ENCODE peak calls at places on chromosomes 2 and 18, in ten cellular contexts. T is Peyer's patch; N is cardiac muscle cell; E is fibroblast of lung; W is CD8-positive, alpha-beta T cell; A is astrocyte of the spinal cord; C is lower lobe of right lung; R is OCI-LY7; U is WERI-Rb-1; H is HFF-Myc. B is an unnamed sample.

GRCh38 chr2:23803275-23803964 is 123.5 kb downstream of the ATAD2B start:
- DNase-seq in W (no peak), R (no peak), H (peak), N (no peak), U (no peak), A (peak), E (peak), T (no peak), C (no peak), B (no peak)

GRCh38 chr18:53457068-53457467 is 767.4 kb downstream of the MBD2 start:
- DNase-seq in C (no peak), N (no peak), R (no peak), W (no peak), E (peak), T (no peak), U (no peak), H (no peak), A (peak), B (no peak)

GRCh38 chr2:110980613-110981062 is 140.1 kb upstream of the BCL2L11 start:
- DNase-seq in N (peak), C (no peak), E (no peak), A (no peak), R (no peak), W (no peak), T (no peak), U (no peak), H (no peak), B (no peak)

GRCh38 chr2:73852020-73852419 is 23.3 kb downstream of the STAMBP start:
- DNase-seq in E (peak), W (no peak), U (no peak), N (no peak), R (no peak), C (no peak), H (peak), T (no peak), A (peak), B (no peak)

GRCh38 chr2:161223139-161223732 is 63.0 kb downstream of the TANK start:
- DNase-seq in E (peak), C (no peak), N (peak), H (no peak), A (peak), W (no peak), U (no peak), R (peak), T (no peak), B (no peak)

GRCh38 chr18:54945726-54946125 is 13.5 kb downstream of the CCDC68 start:
- DNase-seq in C (no peak), W (no peak), H (no peak), E (no peak), A (no peak), R (no peak), T (no peak), U (no peak), N (no peak), B (no peak)

GRCh38 chr2:7748717-7749415 is 831.7 kb downstream of the RNF144A start:
- DNase-seq in R (no peak), C (no peak), T (no peak), A (peak), U (no peak), N (no peak), E (peak), W (no peak), H (no peak), B (no peak)

GRCh38 chr2:224369028-224369632 is 32.8 kb downstream of the FAM124B start:
- DNase-seq in C (no peak), N (peak), R (peak), U (peak), E (peak), H (no peak), W (no peak), A (peak), T (no peak), B (no peak)

GRCh38 chr2:20925265-20925889 is 102.5 kb upstream of the LDAH start:
- DNase-seq in R (peak), E (no peak), W (no peak), C (no peak), H (no peak), N (peak), U (no peak), T (no peak), A (no peak), B (no peak)

GRCh38 chr2:19362652-19363473 is 4.4 kb upstream of the OSR1 start:
- DNase-seq in H (peak), C (peak), T (peak), W (no peak), N (peak), A (peak), U (peak), E (peak), R (peak), B (peak)

GRCh38 chr18:67513285-67513684 is 3.2 kb downstream of the DSEL start:
- DNase-seq in C (no peak), A (no peak), U (peak), R (no peak), H (no peak), T (no peak), E (no peak), W (no peak), N (no peak), B (no peak)

GRCh38 chr2:98518106-98518505 is 73.4 kb downstream of the INPP4A start:
- DNase-seq in A (no peak), R (peak), E (no peak), H (no peak), N (no peak), C (no peak), U (peak), T (peak), W (peak), B (peak)

GRCh38 chr2:140351692-140352091 is 1571.5 kb upstream of the NXPH2 start:
- DNase-seq in W (no peak), A (no peak), E (no peak), R (no peak), C (no peak), U (no peak), T (no peak), N (no peak), H (no peak), B (no peak)

GRCh38 chr2:18077211-18077610 is 198.7 kb downstream of the KCNS3 start:
- DNase-seq in W (no peak), R (no peak), T (no peak), C (no peak), N (no peak), U (no peak), H (no peak), A (no peak), E (peak), B (no peak)

GRCh38 chr2:110770308-110770695 is 37.9 kb downstream of the ACOXL start:
- DNase-seq in T (no peak), H (no peak), U (no peak), N (no peak), C (no peak), E (no peak), A (no peak), W (no peak), R (no peak), B (no peak)

GRCh38 chr18:36078751-36079529 is 11.6 kb upstream of the RPRD1A start:
- DNase-seq in W (no peak), N (no peak), C (no peak), R (no peak), E (peak), A (peak), T (no peak), H (no peak), U (no peak), B (no peak)

GRCh38 chr2:101802329-101802728 is 104.8 kb downstream of the MAP4K4 start:
- DNase-seq in T (no peak), U (no peak), A (no peak), H (no peak), E (no peak), C (peak), R (no peak), N (no peak), W (no peak), B (no peak)

GRCh38 chr2:75466708-75467311 is 93.9 kb downstream of the EVA1A start:
- DNase-seq in C (peak), U (peak), T (peak), R (peak), H (no peak), W (no peak), A (peak), N (peak), E (peak), B (peak)

GRCh38 chr2:117523267-117523666 is 291.2 kb upstream of the DDX18 start:
- DNase-seq in N (peak), A (peak), W (no peak), U (no peak), H (no peak), R (no peak), E (no peak), C (peak), T (no peak), B (no peak)

GRCh38 chr18:7830468-7830867 is 263.4 kb downstream of the PTPRM start:
- DNase-seq in C (no peak), N (peak), H (no peak), U (no peak), E (no peak), A (no peak), T (no peak), W (no peak), R (peak), B (no peak)

GRCh38 chr2:207593277-207593676 is 31.9 kb downstream of the METTL21A start:
- DNase-seq in W (no peak), R (no peak), T (no peak), A (no peak), N (no peak), E (no peak), C (no peak), U (no peak), H (no peak), B (no peak)

GRCh38 chr2:182587831-182588230 is 128.2 kb upstream of the DNAJC10 start:
- DNase-seq in E (peak), R (no peak), C (no peak), W (no peak), H (peak), A (peak), T (no peak), N (no peak), U (no peak), B (no peak)

GRCh38 chr2:32611366-32611765 is 16.5 kb upstream of the TTC27 start:
- DNase-seq in A (no peak), R (no peak), N (no peak), E (no peak), U (no peak), C (no peak), H (no peak), W (no peak), T (no peak), B (no peak)

GRCh38 chr2:40721595-40721994 is 269.7 kb upstream of the SLC8A1 start:
- DNase-seq in C (no peak), N (no peak), U (no peak), T (no peak), H (peak), A (peak), R (no peak), E (peak), W (no peak), B (no peak)

GRCh38 chr2:8413589-8414135 is 268.2 kb upstream of the ID2 start:
- DNase-seq in W (no peak), R (no peak), E (no peak), T (no peak), N (peak), C (no peak), A (no peak), H (no peak), U (no peak), B (no peak)

GRCh38 chr2:56749152-56749752 is 565.5 kb downstream of the CCDC85A start:
- DNase-seq in E (peak), W (no peak), C (no peak), R (peak), H (peak), A (peak), N (peak), T (no peak), U (no peak), B (no peak)

GRCh38 chr2:144460981-144461766 is 58.7 kb downstream of the ZEB2 start:
- DNase-seq in W (no peak), A (peak), C (no peak), N (no peak), E (peak), U (no peak), H (peak), R (no peak), T (no peak), B (no peak)

GRCh38 chr2:218806346-218806978 is 24.5 kb downstream of the CYP27A1 start:
- DNase-seq in C (peak), W (no peak), A (peak), H (peak), E (peak), T (no peak), R (no peak), N (no peak), U (no peak), B (peak)

GRCh38 chr2:27420996-27421395 is 7.4 kb upstream of the NRBP1 start:
- DNase-seq in R (no peak), A (no peak), C (no peak), W (no peak), E (no peak), H (no peak), N (no peak), T (no peak), U (no peak), B (no peak)

GRCh38 chr2:158060862-158061435 is 40.7 kb upstream of the UPP2 start:
- DNase-seq in R (no peak), A (peak), W (no peak), T (no peak), C (no peak), E (peak), U (no peak), N (no peak), H (peak), B (no peak)

GRCh38 chr2:174787485-174788205 is 23.4 kb upstream of the CHRNA1 start:
- DNase-seq in E (peak), U (no peak), A (peak), C (no peak), H (peak), R (no peak), N (no peak), W (no peak), T (no peak), B (no peak)

GRCh38 chr2:227057060-227057459 is 106.9 kb downstream of the COL4A4 start:
- DNase-seq in T (no peak), H (no peak), U (no peak), E (no peak), A (no peak), W (no peak), N (no peak), C (no peak), R (no peak), B (no peak)

GRCh38 chr2:20241973-20242726 is 17.2 kb upstream of the SDC1 start:
- DNase-seq in H (no peak), U (no peak), C (no peak), T (no peak), A (no peak), W (no peak), N (no peak), E (no peak), R (no peak), B (no peak)

GRCh38 chr2:43837831-43838559 is 644 bp downstream of the ABCG5 start:
- DNase-seq in N (no peak), E (no peak), W (no peak), R (no peak), U (no peak), A (no peak), T (no peak), C (no peak), H (no peak), B (no peak)

GRCh38 chr18:49175071-49175470 is 224.3 kb upstream of the SMAD7 start:
- DNase-seq in N (no peak), A (no peak), R (no peak), T (no peak), U (no peak), H (no peak), C (no peak), W (no peak), E (no peak), B (no peak)

GRCh38 chr2:163395602-163396001 is 340.2 kb downstream of the FIGN start:
- DNase-seq in C (no peak), H (no peak), A (no peak), R (no peak), W (no peak), U (no peak), E (no peak), T (no peak), N (no peak), B (no peak)

GRCh38 chr18:10559566-10560456 is 34.0 kb downstream of the NAPG start:
- DNase-seq in W (no peak), T (no peak), R (peak), E (no peak), N (no peak), C (no peak), H (no peak), U (peak), A (no peak), B (peak)

GRCh38 chr2:83587309-83587708 is 871.8 kb downstream of the SUCLG1 start:
- DNase-seq in H (no peak), T (no peak), W (no peak), U (no peak), R (no peak), C (no peak), E (no peak), N (no peak), A (no peak), B (no peak)

GRCh38 chr2:100235581-100235980 is 86.7 kb downstream of the LONRF2 start:
- DNase-seq in A (no peak), R (no peak), C (no peak), E (no peak), U (no peak), H (no peak), W (no peak), N (no peak), T (no peak), B (no peak)

GRCh38 chr2:100237046-100237615 is 85.2 kb downstream of the LONRF2 start:
- DNase-seq in W (no peak), U (no peak), A (no peak), H (no peak), N (peak), T (no peak), E (no peak), R (no peak), C (no peak), B (no peak)

GRCh38 chr2:100234141-100234540 is 88.2 kb downstream of the LONRF2 start:
- DNase-seq in A (peak), E (peak), C (no peak), R (no peak), N (no peak), H (no peak), T (no peak), W (no peak), U (no peak), B (no peak)

GRCh38 chr2:100236166-100236565 is 86.1 kb downstream of the LONRF2 start:
- DNase-seq in H (no peak), E (no peak), W (no peak), R (no peak), A (no peak), C (no peak), U (no peak), N (no peak), T (no peak), B (no peak)

DNA sequence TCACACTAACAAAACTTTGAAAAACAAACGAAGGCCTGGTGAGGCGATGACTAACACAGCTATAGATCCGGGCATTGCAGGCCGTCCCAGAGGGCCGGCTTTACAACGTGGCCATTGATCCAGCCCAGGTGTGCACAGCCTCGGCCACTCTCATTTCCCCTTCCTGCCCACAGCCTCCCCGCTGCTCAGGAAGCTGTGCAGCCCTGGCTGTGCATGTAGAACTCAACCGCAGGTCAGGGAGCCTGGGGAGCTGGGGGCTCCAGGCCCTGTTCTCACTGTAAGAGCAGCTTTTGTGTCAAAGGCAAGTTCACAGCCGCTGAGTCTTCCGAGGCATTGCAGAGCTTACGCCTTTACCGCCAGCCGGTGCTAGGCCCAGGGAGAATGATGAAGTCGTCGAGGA is 87.2 kb downstream of the LONRF2 start:
- DNase-seq in R (peak), H (no peak), C (no peak), T (peak), E (no peak), U (no peak), N (no peak), W (no peak), A (peak), B (peak)
- H3K4me3 ChIP-seq in R (peak), H (no peak), C (no peak), T (no peak), E (no peak), U (no peak), N (no peak), W (no peak), A (no peak), B (no peak)

GRCh38 chr2:180062178-180062577 is 55.1 kb upstream of the CWC22 start:
- DNase-seq in W (no peak), T (no peak), N (no peak), A (no peak), E (no peak), C (no peak), R (no peak), U (no peak), H (no peak), B (no peak)
- TF ChIP-seq CTCF in W (no peak), T (no peak), N (no peak), A (no peak), E (no peak), C (no peak), R (no peak), U (no peak), H (no peak), B (no peak)

GRCh38 chr18:62326646-62327348 is 1.7 kb downstream of the TNFRSF11A start:
- DNase-seq in A (no peak), H (no peak), T (no peak), U (no peak), C (no peak), R (no peak), E (no peak), N (no peak), W (no peak), B (no peak)
- H3K4me3 ChIP-seq in A (no peak), H (no peak), T (no peak), U (peak), C (peak), R (no peak), E (no peak), N (no peak), W (no peak), B (no peak)

GRCh38 chr2:197259470-197259999 is 51.0 kb downstream of the ANKRD44 start:
- DNase-seq in N (no peak), T (no peak), C (no peak), W (no peak), A (no peak), U (no peak), R (no peak), H (no peak), E (no peak), B (no peak)
- TF ChIP-seq CTCF in N (no peak), T (no peak), C (no peak), W (no peak), A (no peak), U (no peak), R (no peak), H (no peak), E (no peak), B (no peak)

GRCh38 chr18:21241224-21242131 is 554 bp upstream of the GREB1L start:
- DNase-seq in T (no peak), R (no peak), W (no peak), N (peak), C (no peak), U (peak), E (no peak), A (no peak), H (no peak), B (no peak)
- H3K4me3 ChIP-seq in T (peak), R (no peak), W (no peak), N (peak), C (peak), U (peak), E (no peak), A (peak), H (peak), B (no peak)

GRCh38 chr2:637406-637776 is 39.8 kb downstream of the TMEM18 start:
- DNase-seq in U (no peak), W (no peak), A (no peak), E (no peak), N (no peak), C (no peak), T (no peak), H (no peak), R (no peak), B (no peak)

GRCh38 chr2:634670-635395 is 42.4 kb downstream of the TMEM18 start:
- DNase-seq in E (no peak), U (no peak), N (no peak), C (no peak), T (no peak), W (no peak), A (no peak), H (no peak), R (no peak), B (no peak)

GRCh38 chr2:636151-636621 is 41.0 kb downstream of the TMEM18 start:
- DNase-seq in T (no peak), H (no peak), R (no peak), W (no peak), E (no peak), C (no peak), U (no peak), N (no peak), A (no peak), B (no peak)

GRCh38 chr2:637804-638203 is 39.4 kb downstream of the TMEM18 start:
- DNase-seq in R (no peak), N (no peak), W (no peak), H (no peak), A (no peak), E (no peak), U (no peak), C (no peak), T (no peak), B (no peak)

GRCh38 chr2:636649-637405 is 40.4 kb downstream of the TMEM18 start:
- DNase-seq in H (peak), R (peak), E (peak), C (peak), U (peak), N (peak), A (peak), T (peak), W (peak), B (peak)
- TF ChIP-seq CTCF in H (peak), R (peak), E (peak), C (peak), U (peak), N (peak), A (peak), T (peak), W (peak), B (peak)

GRCh38 chr2:235501663-235502009 is 7.8 kb downstream of the AGAP1 start:
- DNase-seq in C (no peak), T (no peak), W (no peak), A (no peak), R (no peak), H (no peak), N (peak), E (no peak), U (peak), B (no peak)
- H3K4me3 ChIP-seq in C (peak), T (no peak), W (no peak), A (no peak), R (no peak), H (peak), N (peak), E (no peak), U (no peak), B (no peak)

GRCh38 chr18:33022370-33022769 is 249.5 kb upstream of the KLHL14 start:
- DNase-seq in C (no peak), R (no peak), T (no peak), W (no peak), U (no peak), E (no peak), A (no peak), H (no peak), N (no peak), B (no peak)
- TF ChIP-seq CTCF in C (no peak), R (peak), T (no peak), W (no peak), U (no peak), E (no peak), A (no peak), H (no peak), N (no peak), B (no peak)

B was measured in GM06990.